ENCODE peak calls at places on chromosomes 6 and 20, in five cellular contexts. K is iris pigment epithelial cell, E is lower lobe of right lung, Z is renal cortical epithelial cell, C is AG10803. J is an unnamed sample.

GRCh38 chr20:61066541-61066940 is 185.5 kb upstream of the CDH4 start:
- DNase-seq in C (no peak), K (no peak), E (no peak), Z (no peak), J (no peak)

GRCh38 chr6:73032586-73032985 is 192.7 kb downstream of the KHDC1L start:
- DNase-seq in K (peak; percentile 15), Z (peak; percentile 42), C (peak; percentile 37), E (no peak), J (peak; percentile 49)

GRCh38 chr6:1766663-1767062 is 156.9 kb downstream of the FOXC1 start:
- DNase-seq in E (no peak), C (no peak), Z (peak; percentile 57), K (peak; percentile 71), J (no peak)

GRCh38 chr6:51778666-51779065 is 308.7 kb downstream of the PKHD1 start:
- DNase-seq in C (no peak), E (no peak), Z (peak; percentile 84), K (no peak), J (no peak)

GRCh38 chr20:4601630-4602296 is 119.9 kb upstream of the PRND start:
- DNase-seq in Z (peak; percentile 86), E (no peak), K (no peak), C (peak; percentile 61), J (peak; percentile 27)

GRCh38 chr6:109236140-109237081 is 141.1 kb downstream of the CEP57L1 start:
- DNase-seq in E (peak; percentile 48), K (no peak), C (no peak), Z (no peak), J (no peak)

GRCh38 chr6:42783876-42784738 is 2.3 kb downstream of the BICRAL start:
- DNase-seq in K (no peak), E (no peak), C (no peak), Z (no peak), J (no peak)

GRCh38 chr6:139336488-139336887 is 38.0 kb downstream of the CITED2 start:
- DNase-seq in Z (peak; percentile 32), K (peak; percentile 71), C (no peak), E (no peak), J (peak; percentile 51)

GRCh38 chr6:125886914-125887313 is 69.7 kb upstream of the HINT3 start:
- DNase-seq in K (no peak), Z (peak; percentile 32), C (no peak), E (no peak), J (no peak)

GRCh38 chr6:44932651-44933091 is 395.5 kb upstream of the RUNX2 start:
- DNase-seq in E (no peak), K (no peak), C (no peak), Z (no peak), J (no peak)

GRCh38 chr20:41260734-41261220 is 56.8 kb downstream of the ZHX3 start:
- DNase-seq in E (no peak), Z (no peak), K (no peak), C (no peak), J (no peak)

GRCh38 chr20:5191829-5192569 is 65.2 kb downstream of the CDS2 start:
- DNase-seq in Z (peak; percentile 79), K (peak; percentile 79), E (no peak), C (peak; percentile 77), J (peak; percentile 52)

GRCh38 chr20:48750941-48751620 is 76.7 kb downstream of the PREX1 start:
- DNase-seq in Z (no peak), E (peak; percentile 82), K (peak; percentile 7), C (no peak), J (peak; percentile 12)

GRCh38 chr6:31888281-31889258 is 8.9 kb downstream of the EHMT2 start:
- DNase-seq in C (no peak), E (no peak), K (no peak), Z (no peak), J (no peak)

GRCh38 chr6:43575105-43575771 is 600 bp downstream of the XPO5 start:
- DNase-seq in Z (peak; percentile 18), K (peak; percentile 25), C (peak; percentile 10), E (peak; percentile 73), J (peak; percentile 23)

GRCh38 chr6:142323377-142323776 is 21.6 kb downstream of the ADGRG6 start:
- DNase-seq in K (peak; percentile 51), Z (peak; percentile 24), C (no peak), E (no peak), J (peak; percentile 16)

GRCh38 chr20:53773792-53774371 is 180.2 kb upstream of the ZNF217 start:
- DNase-seq in K (peak; percentile 97), E (no peak), Z (peak; percentile 78), C (peak; percentile 99), J (peak; percentile 98)

GRCh38 chr6:154613137-154613676 is 102.7 kb upstream of the CNKSR3 start:
- DNase-seq in E (no peak), K (peak; percentile 82), Z (peak; percentile 89), C (peak; percentile 58), J (peak; percentile 95)

GRCh38 chr6:44245912-44246662 is 814 bp upstream of the HSP90AB1 start:
- DNase-seq in K (peak; percentile 86), Z (peak; percentile 51), C (peak; percentile 85), E (peak; percentile 93), J (peak; percentile 75)

GRCh38 chr6:6713660-6714446 is 125.3 kb downstream of the LY86 start:
- DNase-seq in E (no peak), C (peak; percentile 86), K (peak; percentile 38), Z (peak; percentile 40), J (peak; percentile 74)

GRCh38 chr20:2353231-2353630 is 27.5 kb upstream of the TGM6 start:
- DNase-seq in Z (no peak), C (no peak), E (no peak), K (no peak), J (no peak)

GRCh38 chr6:3270258-3270657 is 11.5 kb downstream of the PSMG4 start:
- DNase-seq in C (no peak), E (peak; percentile 70), Z (no peak), K (no peak), J (no peak)

GRCh38 chr6:16723833-16724232 is 37.4 kb downstream of the ATXN1 start:
- DNase-seq in C (peak; percentile 96), Z (peak; percentile 97), E (no peak), K (peak; percentile 99), J (peak; percentile 99)

GRCh38 chr20:43541214-43541613 is 17.6 kb upstream of the SGK2 start:
- DNase-seq in E (no peak), C (peak; percentile 38), Z (peak; percentile 54), K (peak; percentile 60), J (peak; percentile 26)

J was measured in astrocyte.